ENCODE peak calls at places on chromosome 1, in ten cellular contexts. One of them, this sample, is unnamed.

GRCh38 chr1:31095298-31095981 is 29.9 kb upstream of the PUM1 start:
- DNase-seq in HCT116: no peak
- DNase-seq in GM04504: peak
- DNase-seq in glomerular endothelial cell: no peak
- DNase-seq in left ventricle myocardium inferior: no peak
- DNase-seq in GM20000: no peak
- DNase-seq in GM04503: peak
- DNase-seq in NCI-H1694 treated with DMSO at 0.1 percent for 48 hours: no peak
- DNase-seq in hippocampal formation: peak
- DNase-seq in stimulated activated CD4-positive, alpha-beta T cell treated with anti-CD3 and anti-CD28 coated beads, Interleukin-1b, Interleukin-23, amount 100 ng/mL, for 24 hours: no peak
- DNase-seq in this sample: peak

GRCh38 chr1:170162385-170163226 is 16.8 kb downstream of the NTMT2 start:
- DNase-seq in hippocampal formation: no peak
- DNase-seq in glomerular endothelial cell: no peak
- DNase-seq in stimulated activated CD4-positive, alpha-beta T cell treated with anti-CD3 and anti-CD28 coated beads, Interleukin-1b, Interleukin-23, amount 100 ng/mL, for 24 hours: no peak
- DNase-seq in GM04504: peak
- DNase-seq in GM20000: no peak
- DNase-seq in GM04503: peak
- DNase-seq in NCI-H1694 treated with DMSO at 0.1 percent for 48 hours: no peak
- DNase-seq in left ventricle myocardium inferior: no peak
- DNase-seq in HCT116: no peak
- DNase-seq in this sample: peak

GRCh38 chr1:219385786-219386427 is 212.2 kb downstream of the LYPLAL1 start:
- DNase-seq in HCT116: peak
- DNase-seq in glomerular endothelial cell: peak
- DNase-seq in stimulated activated CD4-positive, alpha-beta T cell treated with anti-CD3 and anti-CD28 coated beads, Interleukin-1b, Interleukin-23, amount 100 ng/mL, for 24 hours: peak
- DNase-seq in NCI-H1694 treated with DMSO at 0.1 percent for 48 hours: peak
- DNase-seq in left ventricle myocardium inferior: no peak
- DNase-seq in GM04503: no peak
- DNase-seq in hippocampal formation: peak
- DNase-seq in GM04504: peak
- DNase-seq in GM20000: peak
- DNase-seq in this sample: peak

GRCh38 chr1:233606813-233607212 is 7.1 kb upstream of the KCNK1 start:
- DNase-seq in GM04503: no peak
- DNase-seq in left ventricle myocardium inferior: no peak
- DNase-seq in GM04504: no peak
- DNase-seq in GM20000: no peak
- DNase-seq in NCI-H1694 treated with DMSO at 0.1 percent for 48 hours: no peak
- DNase-seq in stimulated activated CD4-positive, alpha-beta T cell treated with anti-CD3 and anti-CD28 coated beads, Interleukin-1b, Interleukin-23, amount 100 ng/mL, for 24 hours: no peak
- DNase-seq in HCT116: no peak
- DNase-seq in glomerular endothelial cell: no peak
- DNase-seq in hippocampal formation: no peak
- DNase-seq in this sample: no peak

GRCh38 chr1:10906866-10907519 is 105.5 kb upstream of the TARDBP start:
- DNase-seq in NCI-H1694 treated with DMSO at 0.1 percent for 48 hours: no peak
- DNase-seq in GM04504: no peak
- DNase-seq in GM20000: no peak
- DNase-seq in HCT116: no peak
- DNase-seq in stimulated activated CD4-positive, alpha-beta T cell treated with anti-CD3 and anti-CD28 coated beads, Interleukin-1b, Interleukin-23, amount 100 ng/mL, for 24 hours: no peak
- DNase-seq in hippocampal formation: no peak
- DNase-seq in glomerular endothelial cell: no peak
- DNase-seq in left ventricle myocardium inferior: no peak
- DNase-seq in GM04503: no peak
- DNase-seq in this sample: no peak

GRCh38 chr1:160547371-160547901 is 24.4 kb upstream of the SLAMF6 start:
- DNase-seq in GM20000: no peak
- DNase-seq in stimulated activated CD4-positive, alpha-beta T cell treated with anti-CD3 and anti-CD28 coated beads, Interleukin-1b, Interleukin-23, amount 100 ng/mL, for 24 hours: no peak
- DNase-seq in HCT116: no peak
- DNase-seq in GM04503: no peak
- DNase-seq in hippocampal formation: no peak
- DNase-seq in NCI-H1694 treated with DMSO at 0.1 percent for 48 hours: peak
- DNase-seq in GM04504: no peak
- DNase-seq in left ventricle myocardium inferior: no peak
- DNase-seq in glomerular endothelial cell: no peak
- DNase-seq in this sample: no peak

GRCh38 chr1:46410156-46411009 is 16.3 kb downstream of the FAAH start:
- DNase-seq in GM04504: no peak
- DNase-seq in hippocampal formation: no peak
- DNase-seq in stimulated activated CD4-positive, alpha-beta T cell treated with anti-CD3 and anti-CD28 coated beads, Interleukin-1b, Interleukin-23, amount 100 ng/mL, for 24 hours: no peak
- DNase-seq in GM04503: no peak
- DNase-seq in left ventricle myocardium inferior: no peak
- DNase-seq in GM20000: no peak
- DNase-seq in HCT116: no peak
- DNase-seq in glomerular endothelial cell: no peak
- DNase-seq in NCI-H1694 treated with DMSO at 0.1 percent for 48 hours: no peak
- DNase-seq in this sample: no peak

GRCh38 chr1:156452863-156453262 is 47.7 kb downstream of the MEF2D start:
- DNase-seq in GM04504: no peak
- DNase-seq in GM20000: no peak
- DNase-seq in left ventricle myocardium inferior: no peak
- DNase-seq in hippocampal formation: no peak
- DNase-seq in NCI-H1694 treated with DMSO at 0.1 percent for 48 hours: no peak
- DNase-seq in stimulated activated CD4-positive, alpha-beta T cell treated with anti-CD3 and anti-CD28 coated beads, Interleukin-1b, Interleukin-23, amount 100 ng/mL, for 24 hours: no peak
- DNase-seq in glomerular endothelial cell: no peak
- DNase-seq in HCT116: no peak
- DNase-seq in GM04503: no peak
- DNase-seq in this sample: no peak

GRCh38 chr1:16986596-16987361 is 6.4 kb upstream of the MFAP2 start:
- DNase-seq in GM20000: no peak
- DNase-seq in GM04504: no peak
- DNase-seq in GM04503: no peak
- DNase-seq in NCI-H1694 treated with DMSO at 0.1 percent for 48 hours: no peak
- DNase-seq in left ventricle myocardium inferior: no peak
- DNase-seq in stimulated activated CD4-positive, alpha-beta T cell treated with anti-CD3 and anti-CD28 coated beads, Interleukin-1b, Interleukin-23, amount 100 ng/mL, for 24 hours: no peak
- DNase-seq in hippocampal formation: no peak
- DNase-seq in glomerular endothelial cell: no peak
- DNase-seq in HCT116: no peak
- DNase-seq in this sample: no peak

This sample was measured in foreskin fibroblast.